ENCODE peak calls at places on chromosomes 5 and 9, in ten cellular contexts. A is activated gamma-delta T cell treated with Interleukin-2 at 50 U/mL for 16 hours, N is stromal cell of bone marrow, D is choroid plexus epithelial cell, Z is MCF 10A, T is NCI-H460, E is LoVo, L is OCI-LY7, S is SJSA1, Q is fibroblast of villous mesenchyme. X is an unnamed sample.
A peak's percentile ranks its signal among the peaks of the same experiment; 100 is the strongest.

GRCh38 chr9:135196474-135196873 is 109.0 kb downstream of the OLFM1 start:
- DNase-seq in Q (no peak), D (no peak), A (no peak), N (no peak), Z (no peak), T (no peak), S (no peak), E (no peak), L (no peak), X (no peak)

GRCh38 chr5:174533771-174534221 is 190.6 kb upstream of the MSX2 start:
- DNase-seq in N (peak; percentile 57), Z (peak; percentile 86), A (no peak), D (peak; percentile 81), L (no peak), S (peak; percentile 85), E (peak; percentile 85), Q (peak; percentile 92), T (peak; percentile 83), X (no peak)

GRCh38 chr5:50770441-50770840 is 104.0 kb downstream of the PARP8 start:
- DNase-seq in T (no peak), D (no peak), Q (no peak), L (no peak), S (no peak), A (no peak), N (no peak), Z (no peak), E (no peak), X (no peak)

GRCh38 chr9:98075332-98075805 is 18.8 kb downstream of the NANS start:
- DNase-seq in E (no peak), T (peak; percentile 61), S (peak; percentile 4), D (peak; percentile 92), N (peak; percentile 79), Q (peak; percentile 80), L (no peak), Z (peak; percentile 68), A (no peak), X (no peak)

GRCh38 chr9:4615251-4615650 is 46.8 kb upstream of the PLPP6 start:
- DNase-seq in Q (peak; percentile 53), D (peak; percentile 79), N (peak; percentile 93), A (no peak), E (no peak), Z (peak; percentile 45), L (no peak), S (no peak), T (no peak), X (no peak)

GRCh38 chr9:6305954-6306563 is 22.1 kb upstream of the TPD52L3 start:
- DNase-seq in D (peak; percentile 79), L (peak; percentile 50), Q (peak; percentile 64), E (peak; percentile 61), A (no peak), S (no peak), T (peak; percentile 46), N (peak; percentile 21), Z (peak; percentile 59), X (no peak)

GRCh38 chr5:169415351-169415750 is 114.4 kb upstream of the SLIT3 start:
- DNase-seq in N (no peak), A (no peak), D (no peak), T (no peak), Z (no peak), L (no peak), S (no peak), Q (no peak), E (no peak), X (no peak)

GRCh38 chr5:167889276-167889675 is 402.2 kb upstream of the WWC1 start:
- DNase-seq in A (no peak), Z (no peak), E (no peak), N (no peak), D (no peak), L (no peak), Q (no peak), T (no peak), S (no peak), X (no peak)

GRCh38 chr5:160359816-160360215 is 10.6 kb downstream of the C1QTNF2 start:
- DNase-seq in S (no peak), Z (no peak), D (no peak), L (no peak), T (no peak), E (no peak), Q (no peak), N (no peak), A (no peak), X (no peak)

GRCh38 chr5:50328193-50328729 is 112.8 kb downstream of the EMB start:
- DNase-seq in T (no peak), D (no peak), A (no peak), E (no peak), L (no peak), Q (no peak), S (no peak), Z (no peak), N (no peak), X (no peak)

GRCh38 chr9:34035656-34036055 is 13.0 kb downstream of the UBAP2 start:
- DNase-seq in D (peak; percentile 43), L (no peak), A (no peak), S (peak; percentile 65), N (no peak), Q (no peak), Z (no peak), T (no peak), E (no peak), X (no peak)

GRCh38 chr5:133983674-133984073 is 15.2 kb upstream of the C5orf15 start:
- DNase-seq in D (no peak), L (no peak), A (no peak), N (no peak), Z (no peak), T (no peak), S (no peak), Q (no peak), E (no peak), X (no peak)

GRCh38 chr9:82797539-82797938 is 265.4 kb downstream of the RASEF start:
- DNase-seq in N (no peak), S (no peak), D (no peak), L (no peak), E (no peak), A (no peak), Q (no peak), Z (no peak), T (no peak), X (no peak)

GRCh38 chr9:13750061-13750460 is 470.6 kb upstream of the MPDZ start:
- DNase-seq in L (no peak), E (no peak), A (no peak), D (peak; percentile 93), T (no peak), Z (peak; percentile 9), S (peak; percentile 39), Q (peak; percentile 20), N (peak; percentile 58), X (no peak)

GRCh38 chr9:7206221-7206758 is 448.5 kb downstream of the KDM4C start:
- DNase-seq in D (no peak), T (no peak), A (no peak), N (no peak), L (no peak), S (no peak), Q (no peak), Z (no peak), E (no peak), X (no peak)

GRCh38 chr5:1897816-1898450 is 15.2 kb upstream of the IRX4 start:
- DNase-seq in L (no peak), E (no peak), A (no peak), S (no peak), N (no peak), Q (no peak), D (no peak), T (no peak), Z (no peak), X (no peak)

GRCh38 chr5:137741-138140 is 45.8 kb downstream of the PLEKHG4B start:
- DNase-seq in Q (no peak), D (no peak), S (no peak), A (no peak), N (no peak), Z (no peak), E (no peak), L (no peak), T (no peak), X (no peak)

GRCh38 chr5:145968970-145969713 is 32.8 kb downstream of the SH3RF2 start:
- DNase-seq in A (no peak), E (no peak), T (no peak), N (no peak), Q (no peak), D (no peak), S (no peak), Z (no peak), L (no peak), X (no peak)

GRCh38 chr5:137660349-137660817 is 75.5 kb downstream of the KLHL3 start:
- DNase-seq in Q (peak; percentile 75), E (peak; percentile 68), T (peak; percentile 64), S (peak; percentile 52), L (peak; percentile 72), A (peak; percentile 72), Z (peak; percentile 85), N (peak; percentile 52), D (peak; percentile 90), X (peak; percentile 53)